ENCODE peak calls at places on chromosomes 1 and 21, in four cellular contexts. One of them, this sample, is unnamed.

GRCh38 chr1:38135621-38136414 is 89.2 kb upstream of the POU3F1 start:
- DNase-seq in thoracic aorta: no peak
- DNase-seq in fibroblast of lung: no peak
- DNase-seq in H9: no peak
- DNase-seq in this sample: no peak

GRCh38 chr1:96999191-96999590 is 277.6 kb downstream of the PTBP2 start:
- DNase-seq in thoracic aorta: no peak
- DNase-seq in fibroblast of lung: peak; percentile 69
- DNase-seq in H9: no peak
- DNase-seq in this sample: no peak

GRCh38 chr1:19360026-19360813 is 48.1 kb downstream of the SLC66A1 start:
- DNase-seq in thoracic aorta: no peak
- DNase-seq in fibroblast of lung: no peak
- DNase-seq in H9: no peak
- DNase-seq in this sample: no peak

GRCh38 chr1:33348676-33349080 is 27.8 kb upstream of the A3GALT2 start:
- DNase-seq in thoracic aorta: no peak
- DNase-seq in fibroblast of lung: no peak
- DNase-seq in H9: no peak
- DNase-seq in this sample: no peak

GRCh38 chr1:27941671-27942540 is 7.1 kb downstream of the SMPDL3B start:
- DNase-seq in thoracic aorta: no peak
- DNase-seq in fibroblast of lung: no peak
- DNase-seq in H9: no peak
- DNase-seq in this sample: no peak

GRCh38 chr1:233972951-233973635 is 68.6 kb downstream of the SLC35F3 start:
- DNase-seq in thoracic aorta: no peak
- DNase-seq in fibroblast of lung: no peak
- DNase-seq in H9: no peak
- DNase-seq in this sample: no peak

GRCh38 chr1:9359898-9360297 is 67.2 kb downstream of the SPSB1 start:
- DNase-seq in thoracic aorta: no peak
- DNase-seq in fibroblast of lung: no peak
- DNase-seq in H9: no peak
- DNase-seq in this sample: no peak

GRCh38 chr21:43703068-43703880 is 15.7 kb upstream of the PDXK start:
- DNase-seq in thoracic aorta: no peak
- DNase-seq in fibroblast of lung: peak; percentile 74
- DNase-seq in H9: peak; percentile 53
- DNase-seq in this sample: no peak

GRCh38 chr1:212328248-212328647 is 43.0 kb downstream of the PPP2R5A start:
- DNase-seq in thoracic aorta: no peak
- DNase-seq in fibroblast of lung: peak; percentile 25
- DNase-seq in H9: no peak
- DNase-seq in this sample: no peak

GRCh38 chr1:244864253-244865027 is at the start of gene HNRNPU:
- DNase-seq in thoracic aorta: peak; percentile 91
- DNase-seq in fibroblast of lung: peak; percentile 96
- DNase-seq in H9: peak; percentile 96
- DNase-seq in this sample: peak; percentile 88
- H3K27ac ChIP-seq in thoracic aorta: peak within 1 kb of the TSS; percentile 100
- H3K27ac ChIP-seq in fibroblast of lung: peak within 1 kb of the TSS; percentile 96
- H3K27ac ChIP-seq in H9: peak within 1 kb of the TSS; percentile 94
- H3K27ac ChIP-seq in this sample: peak within 1 kb of the TSS; percentile 97

GRCh38 chr1:23673086-23673813 is 18.4 kb upstream of the RPL11 start:
- DNase-seq in thoracic aorta: no peak
- DNase-seq in fibroblast of lung: peak; percentile 48
- DNase-seq in H9: peak; percentile 75
- DNase-seq in this sample: peak; percentile 95
- TF ChIP-seq CTCF in thoracic aorta: no peak
- TF ChIP-seq CTCF in fibroblast of lung: no peak
- TF ChIP-seq CTCF in H9: peak; percentile 16
- TF ChIP-seq CTCF in this sample: no peak

DNA sequence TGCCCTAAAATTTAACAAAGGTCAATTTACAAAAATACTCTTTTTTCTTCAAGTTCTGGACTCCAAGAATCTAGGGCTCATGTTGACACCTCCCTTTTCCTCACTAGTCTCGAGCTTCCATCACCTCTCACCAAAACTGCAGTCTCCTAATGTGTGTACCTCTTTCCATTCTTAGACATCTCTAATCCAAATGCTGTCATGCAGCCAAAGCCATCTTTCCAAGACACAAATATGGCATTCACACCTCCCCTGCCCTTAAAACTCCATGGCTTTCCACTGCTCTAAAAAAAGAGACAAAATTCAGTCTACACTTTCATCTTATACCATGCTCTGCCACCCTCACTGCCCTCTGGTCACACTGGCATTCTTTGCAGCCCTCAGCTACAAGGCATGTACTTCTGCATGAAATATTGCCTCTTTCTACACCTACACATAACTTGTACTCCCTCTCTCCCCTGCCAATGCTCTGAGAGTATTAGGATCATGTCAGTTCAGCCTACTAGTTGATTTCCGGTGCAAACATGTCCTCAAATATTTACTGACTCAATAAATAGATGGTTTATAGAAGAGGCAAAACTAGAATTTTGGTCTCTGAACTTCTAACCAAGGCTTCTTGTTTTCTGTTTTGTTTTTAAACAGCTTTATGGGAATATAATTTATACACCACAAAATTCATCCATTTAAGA is 26.9 kb downstream of the ADSS2 start:
- DNase-seq in thoracic aorta: no peak
- DNase-seq in fibroblast of lung: no peak
- DNase-seq in H9: no peak
- DNase-seq in this sample: no peak
- H3K27ac ChIP-seq in thoracic aorta: no peak overlapping the region
- H3K27ac ChIP-seq in fibroblast of lung: no peak overlapping the region
- H3K27ac ChIP-seq in H9: no peak overlapping the region
- H3K27ac ChIP-seq in this sample: no peak overlapping the region

GRCh38 chr1:155175927-155176371 is 2.3 kb downstream of the TRIM46 start:
- DNase-seq in thoracic aorta: no peak
- DNase-seq in fibroblast of lung: no peak
- DNase-seq in H9: peak; percentile 34
- DNase-seq in this sample: no peak
- TF ChIP-seq CTCF in thoracic aorta: no peak
- TF ChIP-seq CTCF in fibroblast of lung: no peak
- TF ChIP-seq CTCF in H9: no peak
- TF ChIP-seq CTCF in this sample: no peak

GRCh38 chr1:12013317-12013588 is 6.0 kb upstream of the MIIP start:
- DNase-seq in thoracic aorta: no peak
- DNase-seq in fibroblast of lung: no peak
- DNase-seq in H9: no peak
- DNase-seq in this sample: no peak
- H3K27ac ChIP-seq in thoracic aorta: no peak overlapping the region
- H3K27ac ChIP-seq in fibroblast of lung: no peak overlapping the region
- H3K27ac ChIP-seq in H9: no peak overlapping the region
- H3K27ac ChIP-seq in this sample: no peak overlapping the region

GRCh38 chr1:119952496-119952895 is 56.2 kb upstream of the ADAM30 start:
- DNase-seq in thoracic aorta: no peak
- DNase-seq in fibroblast of lung: no peak
- DNase-seq in H9: no peak
- DNase-seq in this sample: no peak

GRCh38 chr1:119953266-119953998 is 57.1 kb upstream of the ADAM30 start:
- DNase-seq in thoracic aorta: no peak
- DNase-seq in fibroblast of lung: no peak
- DNase-seq in H9: no peak
- DNase-seq in this sample: no peak

GRCh38 chr1:119956306-119956705 is 60.0 kb upstream of the ADAM30 start:
- DNase-seq in thoracic aorta: no peak
- DNase-seq in fibroblast of lung: peak; percentile 85
- DNase-seq in H9: no peak
- DNase-seq in this sample: no peak

GRCh38 chr1:119958223-119958622 is 61.9 kb upstream of the ADAM30 start:
- DNase-seq in thoracic aorta: no peak
- DNase-seq in fibroblast of lung: no peak
- DNase-seq in H9: no peak
- DNase-seq in this sample: no peak

GRCh38 chr1:119954476-119955422 is 58.4 kb upstream of the ADAM30 start:
- DNase-seq in thoracic aorta: no peak
- DNase-seq in fibroblast of lung: no peak
- DNase-seq in H9: no peak
- DNase-seq in this sample: no peak
- TF ChIP-seq CTCF in thoracic aorta: no peak
- TF ChIP-seq CTCF in fibroblast of lung: no peak
- TF ChIP-seq CTCF in H9: peak; percentile 17
- TF ChIP-seq CTCF in this sample: no peak

This sample was measured in RWPE1.